ENCODE peak calls at places on chromosomes 5 and 9, in five cellular contexts. One of them, this sample, is unnamed.

GRCh38 chr5:68303038-68303738 is 87.6 kb downstream of the PIK3R1 start:
- DNase-seq in IMR-90: peak; percentile 24
- DNase-seq in endothelial cell: no peak
- DNase-seq in H9: no peak
- DNase-seq in nephron progenitor cell: no peak
- DNase-seq in this sample: no peak

GRCh38 chr9:113646491-113646890 is 183.0 kb downstream of the RGS3 start:
- DNase-seq in IMR-90: no peak
- DNase-seq in endothelial cell: no peak
- DNase-seq in H9: no peak
- DNase-seq in nephron progenitor cell: no peak
- DNase-seq in this sample: peak; percentile 22

GRCh38 chr5:16679863-16680262 is 63.1 kb upstream of the RETREG1 start:
- DNase-seq in IMR-90: no peak
- DNase-seq in endothelial cell: peak; percentile 26
- DNase-seq in H9: peak; percentile 55
- DNase-seq in nephron progenitor cell: no peak
- DNase-seq in this sample: no peak

GRCh38 chr9:16335788-16336580 is 534.5 kb downstream of the BNC2 start:
- DNase-seq in IMR-90: peak; percentile 99
- DNase-seq in endothelial cell: no peak
- DNase-seq in H9: no peak
- DNase-seq in nephron progenitor cell: no peak
- DNase-seq in this sample: no peak

GRCh38 chr5:66932446-66932845 is 264.2 kb downstream of the CD180 start:
- DNase-seq in IMR-90: no peak
- DNase-seq in endothelial cell: no peak
- DNase-seq in H9: no peak
- DNase-seq in nephron progenitor cell: no peak
- DNase-seq in this sample: no peak

GRCh38 chr9:131582466-131583341 is 37.4 kb downstream of the PRRT1B start:
- DNase-seq in IMR-90: no peak
- DNase-seq in endothelial cell: no peak
- DNase-seq in H9: no peak
- DNase-seq in nephron progenitor cell: no peak
- DNase-seq in this sample: no peak

GRCh38 chr5:19739691-19740090 is 248.3 kb downstream of the CDH18 start:
- DNase-seq in IMR-90: no peak
- DNase-seq in endothelial cell: no peak
- DNase-seq in H9: no peak
- DNase-seq in nephron progenitor cell: no peak
- DNase-seq in this sample: no peak

GRCh38 chr9:27150758-27151431 is 41.9 kb downstream of the TEK start:
- DNase-seq in IMR-90: peak; percentile 77
- DNase-seq in endothelial cell: no peak
- DNase-seq in H9: no peak
- DNase-seq in nephron progenitor cell: no peak
- DNase-seq in this sample: no peak

GRCh38 chr9:88182501-88182900 is 44.2 kb upstream of the SPATA31C2 start:
- DNase-seq in IMR-90: no peak
- DNase-seq in endothelial cell: no peak
- DNase-seq in H9: no peak
- DNase-seq in nephron progenitor cell: no peak
- DNase-seq in this sample: no peak

GRCh38 chr9:27870404-27870803 is 297.1 kb upstream of the C9orf72 start:
- DNase-seq in IMR-90: no peak
- DNase-seq in endothelial cell: no peak
- DNase-seq in H9: no peak
- DNase-seq in nephron progenitor cell: no peak
- DNase-seq in this sample: no peak

GRCh38 chr5:61625682-61626620 is 293.9 kb downstream of the ZSWIM6 start:
- DNase-seq in IMR-90: peak; percentile 11
- DNase-seq in endothelial cell: peak; percentile 70
- DNase-seq in H9: peak; percentile 79
- DNase-seq in nephron progenitor cell: peak; percentile 75
- DNase-seq in this sample: no peak

GRCh38 chr5:171750316-171750788 is 35.3 kb upstream of the SMIM23 start:
- DNase-seq in IMR-90: peak; percentile 7
- DNase-seq in endothelial cell: peak; percentile 7
- DNase-seq in H9: peak; percentile 74
- DNase-seq in nephron progenitor cell: no peak
- DNase-seq in this sample: peak; percentile 75

GRCh38 chr5:39116347-39116899 is 42.2 kb upstream of the RICTOR start:
- DNase-seq in IMR-90: no peak
- DNase-seq in endothelial cell: no peak
- DNase-seq in H9: no peak
- DNase-seq in nephron progenitor cell: no peak
- DNase-seq in this sample: no peak

GRCh38 chr9:27365977-27366376 is 69.0 kb upstream of the EQTN start:
- DNase-seq in IMR-90: no peak
- DNase-seq in endothelial cell: no peak
- DNase-seq in H9: no peak
- DNase-seq in nephron progenitor cell: no peak
- DNase-seq in this sample: no peak

GRCh38 chr9:250625-251024 is 36.0 kb downstream of the DOCK8 start:
- DNase-seq in IMR-90: no peak
- DNase-seq in endothelial cell: no peak
- DNase-seq in H9: no peak
- DNase-seq in nephron progenitor cell: no peak
- DNase-seq in this sample: no peak

GRCh38 chr5:107254902-107255234 is 415.9 kb downstream of the EFNA5 start:
- DNase-seq in IMR-90: no peak
- DNase-seq in endothelial cell: no peak
- DNase-seq in H9: no peak
- DNase-seq in nephron progenitor cell: no peak
- DNase-seq in this sample: no peak

GRCh38 chr5:150299571-150300327 is 3.0 kb downstream of the ARSI start:
- DNase-seq in IMR-90: no peak
- DNase-seq in endothelial cell: no peak
- DNase-seq in H9: no peak
- DNase-seq in nephron progenitor cell: no peak
- DNase-seq in this sample: no peak

GRCh38 chr5:169797577-169797976 is 160.5 kb downstream of the DOCK2 start:
- DNase-seq in IMR-90: no peak
- DNase-seq in endothelial cell: no peak
- DNase-seq in H9: no peak
- DNase-seq in nephron progenitor cell: no peak
- DNase-seq in this sample: no peak

GRCh38 chr5:132099905-132100304 is 26.3 kb downstream of the CSF2 start:
- DNase-seq in IMR-90: no peak
- DNase-seq in endothelial cell: no peak
- DNase-seq in H9: no peak
- DNase-seq in nephron progenitor cell: no peak
- DNase-seq in this sample: no peak

DNA sequence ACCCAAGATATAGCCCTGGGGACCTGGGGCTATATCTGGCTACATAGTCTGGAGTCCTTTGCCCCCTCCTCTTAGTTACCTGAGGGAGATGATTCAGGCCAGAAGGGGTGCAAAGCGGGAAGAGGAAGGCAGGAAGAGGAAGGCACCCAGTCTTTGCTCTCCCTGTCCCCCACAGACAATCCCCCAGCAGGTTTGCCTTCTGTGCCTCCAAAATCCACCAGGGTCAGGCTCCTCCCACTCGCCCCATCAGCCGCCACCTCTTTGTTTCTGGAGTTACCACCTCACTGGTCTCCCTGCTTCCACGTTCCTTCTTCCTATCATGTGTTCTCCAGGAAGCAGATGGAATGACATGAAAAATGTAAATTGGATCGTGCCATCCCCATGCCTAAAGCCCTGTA is 31.2 kb upstream of the FABP6 start:
- DNase-seq in IMR-90: no peak
- DNase-seq in endothelial cell: peak; percentile 18
- DNase-seq in H9: peak; percentile 33
- DNase-seq in nephron progenitor cell: peak; percentile 14
- DNase-seq in this sample: no peak
- TF ChIP-seq CTCF in IMR-90: no peak
- TF ChIP-seq CTCF in endothelial cell: no peak
- TF ChIP-seq CTCF in H9: no peak
- TF ChIP-seq CTCF in nephron progenitor cell: no peak
- TF ChIP-seq CTCF in this sample: no peak

GRCh38 chr9:133995012-133995896 is 3.1 kb upstream of the VAV2 start:
- DNase-seq in IMR-90: no peak
- DNase-seq in endothelial cell: no peak
- DNase-seq in H9: no peak
- DNase-seq in nephron progenitor cell: no peak
- DNase-seq in this sample: peak; percentile 72
- TF ChIP-seq CTCF in IMR-90: peak; percentile 29
- TF ChIP-seq CTCF in endothelial cell: no peak
- TF ChIP-seq CTCF in H9: no peak
- TF ChIP-seq CTCF in nephron progenitor cell: no peak
- TF ChIP-seq CTCF in this sample: no peak

GRCh38 chr5:144143625-144144024 is 26.8 kb downstream of the YIPF5 start:
- DNase-seq in IMR-90: no peak
- DNase-seq in endothelial cell: no peak
- DNase-seq in H9: no peak
- DNase-seq in nephron progenitor cell: no peak
- DNase-seq in this sample: no peak

GRCh38 chr5:144144956-144145751 is 25.3 kb downstream of the YIPF5 start:
- DNase-seq in IMR-90: no peak
- DNase-seq in endothelial cell: peak; percentile 30
- DNase-seq in H9: no peak
- DNase-seq in nephron progenitor cell: no peak
- DNase-seq in this sample: no peak

GRCh38 chr5:144141581-144141980 is 28.9 kb downstream of the YIPF5 start:
- DNase-seq in IMR-90: no peak
- DNase-seq in endothelial cell: no peak
- DNase-seq in H9: no peak
- DNase-seq in nephron progenitor cell: no peak
- DNase-seq in this sample: no peak

GRCh38 chr5:144142030-144142825 is 28.2 kb downstream of the YIPF5 start:
- DNase-seq in IMR-90: peak; percentile 67
- DNase-seq in endothelial cell: no peak
- DNase-seq in H9: no peak
- DNase-seq in nephron progenitor cell: no peak
- DNase-seq in this sample: no peak

DNA sequence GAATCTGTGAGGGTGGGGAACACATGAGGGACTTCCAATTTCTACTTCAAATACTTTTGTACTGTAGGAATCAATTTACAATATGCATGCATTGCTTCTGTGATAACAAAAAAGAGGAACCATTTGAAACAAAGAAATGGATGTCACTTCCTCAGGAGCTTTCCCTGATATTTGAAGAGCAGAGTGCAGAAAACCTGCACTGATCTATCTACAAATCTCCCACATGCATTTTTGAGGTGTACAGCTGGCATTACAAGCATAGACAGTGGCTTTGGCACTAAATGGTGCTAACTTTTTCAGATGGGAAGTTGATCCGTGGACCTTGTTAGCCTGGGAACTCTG is 27.7 kb downstream of the YIPF5 start:
- DNase-seq in IMR-90: no peak
- DNase-seq in endothelial cell: no peak
- DNase-seq in H9: no peak
- DNase-seq in nephron progenitor cell: no peak
- DNase-seq in this sample: no peak
- TF ChIP-seq CTCF in IMR-90: no peak
- TF ChIP-seq CTCF in endothelial cell: no peak
- TF ChIP-seq CTCF in H9: no peak
- TF ChIP-seq CTCF in nephron progenitor cell: no peak
- TF ChIP-seq CTCF in this sample: no peak

GRCh38 chr9:90647843-90648242 is 5.2 kb upstream of the DIRAS2 start:
- DNase-seq in IMR-90: no peak
- DNase-seq in endothelial cell: no peak
- DNase-seq in H9: no peak
- DNase-seq in nephron progenitor cell: no peak
- DNase-seq in this sample: no peak

GRCh38 chr9:90641868-90642558 is 611 bp downstream of the DIRAS2 start:
- DNase-seq in IMR-90: no peak
- DNase-seq in endothelial cell: no peak
- DNase-seq in H9: no peak
- DNase-seq in nephron progenitor cell: no peak
- DNase-seq in this sample: no peak

GRCh38 chr9:90641090-90641489 is 1.5 kb downstream of the DIRAS2 start:
- DNase-seq in IMR-90: no peak
- DNase-seq in endothelial cell: no peak
- DNase-seq in H9: no peak
- DNase-seq in nephron progenitor cell: no peak
- DNase-seq in this sample: no peak

GRCh38 chr9:90642570-90643539 is at the start of gene DIRAS2:
- DNase-seq in IMR-90: peak; percentile 43
- DNase-seq in endothelial cell: peak; percentile 60
- DNase-seq in H9: peak; percentile 79
- DNase-seq in nephron progenitor cell: peak; percentile 80
- DNase-seq in this sample: no peak

GRCh38 chr9:90645721-90646120 is 3.1 kb upstream of the DIRAS2 start:
- DNase-seq in IMR-90: no peak
- DNase-seq in endothelial cell: no peak
- DNase-seq in H9: no peak
- DNase-seq in nephron progenitor cell: no peak
- DNase-seq in this sample: no peak
- TF ChIP-seq CTCF in IMR-90: no peak
- TF ChIP-seq CTCF in endothelial cell: no peak
- TF ChIP-seq CTCF in H9: no peak
- TF ChIP-seq CTCF in nephron progenitor cell: no peak
- TF ChIP-seq CTCF in this sample: no peak

GRCh38 chr5:155700333-155700732 is 626.6 kb upstream of the SGCD start:
- DNase-seq in IMR-90: no peak
- DNase-seq in endothelial cell: peak; percentile 11
- DNase-seq in H9: peak; percentile 37
- DNase-seq in nephron progenitor cell: no peak
- DNase-seq in this sample: no peak
- TF ChIP-seq CTCF in IMR-90: peak; percentile 26
- TF ChIP-seq CTCF in endothelial cell: peak; percentile 14
- TF ChIP-seq CTCF in H9: peak; percentile 65
- TF ChIP-seq CTCF in nephron progenitor cell: peak; percentile 22
- TF ChIP-seq CTCF in this sample: peak; percentile 15

This sample was measured in chondrocyte.